ENCODE peak calls at places on chromosome 9, in nine cellular contexts. C is uterus; L is Panc1; N is fibroblast of lung; S is CD4-positive, CD25-positive, alpha-beta regulatory T cell; B is cardiac muscle cell; X is HCT116; E is heart right ventricle; J is upper lobe of left lung. Q is an unnamed sample. For H3K36me3, the result is how much of the 10 kb centered on the place peaks cover.

GRCh38 chr9:116564266-116564793 is 122.8 kb upstream of the TRIM32 start:
- DNase-seq in S (no peak), L (no peak), X (no peak), C (no peak), E (no peak), N (no peak), B (no peak), J (no peak), Q (no peak)

GRCh38 chr9:550267-550790 is 291.2 kb upstream of the DMRT1 start:
- DNase-seq in L (no peak), S (no peak), X (no peak), J (no peak), B (no peak), C (no peak), N (no peak), E (no peak), Q (no peak)

GRCh38 chr9:74036549-74037231 is 460.4 kb upstream of the RORB start:
- DNase-seq in L (no peak), B (no peak), C (no peak), E (no peak), S (no peak), N (peak), J (no peak), X (no peak), Q (no peak)

GRCh38 chr9:96217756-96218693 is 84.0 kb downstream of the HSD17B3 start:
- DNase-seq in E (peak), X (no peak), J (peak), C (peak), S (peak), L (peak), N (peak), B (peak), Q (peak)

GRCh38 chr9:128055222-128056040 is 11.7 kb downstream of the NAIF1 start:
- DNase-seq in S (no peak), C (peak), B (no peak), N (no peak), X (no peak), L (no peak), E (no peak), J (no peak), Q (no peak)

GRCh38 chr9:130181645-130182044 is 9.4 kb downstream of the NCS1 start:
- DNase-seq in J (no peak), X (no peak), N (no peak), S (no peak), B (no peak), E (no peak), L (no peak), C (no peak), Q (no peak)

GRCh38 chr9:75855509-75855908 is 35.0 kb upstream of the PCSK5 start:
- DNase-seq in B (peak), L (no peak), S (peak), N (no peak), E (peak), C (no peak), X (peak), J (no peak), Q (no peak)

GRCh38 chr9:108033976-108034964 is 544.7 kb upstream of the KLF4 start:
- DNase-seq in L (no peak), J (no peak), S (no peak), C (peak), N (peak), B (no peak), X (no peak), E (no peak), Q (no peak)

GRCh38 chr9:134130503-134131375 is 5.1 kb upstream of the WDR5 start:
- DNase-seq in J (peak), L (no peak), C (peak), B (peak), S (no peak), X (no peak), N (peak), E (peak), Q (no peak)

GRCh38 chr9:136443087-136443486 is 3.4 kb upstream of the INPP5E start:
- DNase-seq in L (no peak), S (no peak), C (no peak), X (no peak), B (no peak), J (peak), N (no peak), E (no peak), Q (no peak)
- H3K36me3 ChIP-seq in L (under half), S (half or more), C (under half), X (under half), B (under half), J (half or more), N (under half), E (half or more), Q (half or more)

DNA sequence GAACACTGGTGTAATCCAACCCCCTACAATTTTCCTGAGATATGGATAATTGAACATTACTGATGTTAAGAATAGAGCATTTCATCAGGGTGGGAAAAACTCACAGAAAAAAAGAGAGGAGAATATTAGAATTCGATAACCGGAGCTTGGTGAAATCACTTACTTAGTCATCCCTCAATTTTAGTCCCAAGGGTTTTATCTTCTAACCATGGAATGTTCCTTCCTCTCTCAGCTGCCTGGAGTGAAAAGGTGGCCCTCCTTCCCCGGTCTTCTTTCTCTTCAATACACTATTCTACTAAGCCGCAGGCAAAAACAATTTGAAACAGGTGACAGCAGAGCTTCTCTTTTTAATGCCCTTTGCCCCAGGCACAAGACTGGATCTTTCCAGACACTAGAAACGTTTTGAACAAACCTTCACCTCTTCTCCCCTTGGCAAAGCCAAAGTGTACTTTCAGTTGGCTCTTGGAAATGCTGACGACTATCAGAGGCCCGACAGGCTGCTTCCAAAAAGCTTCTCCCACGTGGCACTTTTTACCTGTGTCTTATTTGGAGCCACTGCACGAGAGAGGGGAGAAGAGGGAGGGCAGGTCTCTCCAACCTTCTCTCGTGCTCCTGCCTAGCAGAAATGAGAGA is 543.9 kb downstream of the TLE1 start:
- DNase-seq in S (no peak), X (no peak), J (no peak), B (no peak), E (no peak), N (peak), C (no peak), L (no peak), Q (no peak)
- H3K27ac ChIP-seq in S (no peak), X (no peak), J (no peak), B (no peak), E (no peak), N (no peak), C (no peak), L (no peak), Q (no peak)

GRCh38 chr9:87641067-87641466 is 84.9 kb upstream of the CTSL start:
- DNase-seq in J (no peak), X (no peak), C (no peak), B (no peak), S (no peak), N (no peak), E (no peak), L (no peak), Q (no peak)

GRCh38 chr9:87643111-87643650 is 82.7 kb upstream of the CTSL start:
- DNase-seq in C (no peak), S (no peak), B (no peak), X (no peak), L (no peak), J (no peak), E (no peak), N (no peak), Q (no peak)

GRCh38 chr9:87640385-87640795 is 85.5 kb upstream of the CTSL start:
- DNase-seq in J (no peak), L (no peak), B (no peak), S (no peak), N (peak), X (no peak), E (peak), C (no peak), Q (peak)

GRCh38 chr9:87642330-87643110 is 83.4 kb upstream of the CTSL start:
- DNase-seq in L (no peak), C (no peak), J (no peak), X (no peak), S (no peak), B (peak), N (no peak), E (no peak), Q (no peak)

GRCh38 chr9:87639949-87640348 is 86.0 kb upstream of the CTSL start:
- DNase-seq in C (no peak), S (no peak), N (no peak), J (no peak), X (no peak), B (no peak), E (no peak), L (no peak), Q (no peak)
- H3K36me3 ChIP-seq in C (under half), S (under half), N (under half), J (under half), X (under half), B (under half), E (under half), L (under half), Q (half or more)

GRCh38 chr9:77588319-77588937 is 59.7 kb downstream of the GNA14 start:
- DNase-seq in X (no peak), B (peak), J (no peak), S (no peak), E (no peak), C (no peak), N (peak), L (no peak), Q (peak)

GRCh38 chr9:77586591-77586990 is 61.5 kb downstream of the GNA14 start:
- DNase-seq in N (no peak), B (no peak), J (no peak), S (no peak), E (no peak), C (no peak), X (no peak), L (no peak), Q (no peak)

GRCh38 chr9:77587036-77587435 is 61.1 kb downstream of the GNA14 start:
- DNase-seq in J (no peak), E (no peak), L (no peak), N (peak), B (no peak), S (no peak), X (no peak), C (no peak), Q (no peak)

GRCh38 chr9:77589046-77589795 is 58.9 kb downstream of the GNA14 start:
- DNase-seq in S (no peak), N (no peak), J (no peak), B (no peak), C (no peak), X (no peak), E (no peak), L (no peak), Q (no peak)

GRCh38 chr9:77587851-77588250 is 60.3 kb downstream of the GNA14 start:
- DNase-seq in B (no peak), S (no peak), C (no peak), X (no peak), E (no peak), L (no peak), J (no peak), N (no peak), Q (no peak)
- H3K27ac ChIP-seq in B (no peak), S (no peak), C (no peak), X (no peak), E (no peak), L (no peak), J (no peak), N (peak), Q (peak)

DNA sequence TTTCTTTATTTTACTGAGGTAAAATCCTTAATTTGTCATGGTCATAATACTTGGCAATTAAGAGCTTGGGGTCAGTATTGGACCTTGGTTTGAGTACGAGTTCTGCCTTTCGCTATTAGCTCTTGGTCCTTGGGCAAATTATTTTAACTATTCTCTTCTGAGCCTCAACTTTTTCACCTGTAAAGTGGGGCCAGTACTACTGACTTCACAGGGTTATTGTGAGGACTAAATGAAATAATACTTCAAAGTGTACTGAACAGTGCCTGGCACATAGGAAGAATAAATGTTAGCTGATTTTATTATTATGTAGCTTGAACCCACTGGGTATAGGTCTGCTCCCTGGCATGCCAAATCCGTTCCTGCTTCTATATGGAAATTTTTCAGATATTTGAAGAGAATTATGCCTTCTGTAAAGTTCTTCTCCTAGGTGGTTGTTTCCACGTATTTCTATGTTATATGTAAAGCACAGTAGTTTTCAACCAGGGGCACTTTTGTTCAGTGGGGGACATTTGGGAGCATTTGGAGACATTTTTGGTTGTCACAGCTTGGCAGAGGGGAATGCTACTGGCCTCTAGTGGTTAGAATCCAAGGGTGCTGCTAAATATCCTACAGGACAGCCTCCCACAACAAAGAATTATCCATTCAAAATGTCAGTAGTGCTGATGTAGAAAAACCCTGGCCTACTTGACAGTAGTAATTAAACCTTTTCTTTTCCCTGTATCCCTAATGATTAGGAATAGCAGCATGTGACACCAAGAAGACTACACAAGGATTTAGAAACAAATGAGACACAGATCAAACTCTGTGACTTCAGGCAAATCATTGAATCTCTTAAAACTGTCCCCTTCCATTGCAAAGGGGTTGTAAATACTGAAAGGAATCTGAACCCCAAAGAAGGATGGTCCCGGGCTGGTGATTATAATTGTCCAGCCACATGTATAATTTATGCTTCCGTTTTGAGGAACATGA is 4.5 kb downstream of the RCL1 start:
- DNase-seq in L (peak), N (peak), E (peak), J (no peak), B (peak), C (no peak), S (peak), X (peak), Q (peak)
- H3K36me3 ChIP-seq in L (under half), N (under half), E (under half), J (under half), B (under half), C (under half), S (under half), X (under half), Q (under half)

DNA sequence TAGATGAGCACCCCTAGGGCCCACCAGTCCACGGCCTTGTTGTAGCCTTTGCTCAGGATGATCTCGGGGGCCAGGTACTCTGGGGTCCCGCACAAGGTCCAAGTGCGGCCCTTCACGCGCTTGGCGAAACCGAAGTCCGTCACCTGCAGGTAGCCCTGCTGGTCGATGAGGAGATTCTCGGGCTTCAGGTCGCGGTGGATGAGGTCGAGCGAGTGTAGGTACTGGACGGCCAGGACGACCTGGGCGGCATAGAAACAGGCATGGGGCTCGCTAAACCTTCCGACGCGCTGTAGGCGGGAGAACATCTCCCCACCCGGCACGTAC is 547 bp downstream of the PRKACG start:
- DNase-seq in C (no peak), E (no peak), X (no peak), L (no peak), N (no peak), B (no peak), S (no peak), J (peak), Q (no peak)
- H3K27ac ChIP-seq in C (no peak), E (no peak), X (no peak), L (no peak), N (no peak), B (no peak), S (no peak), J (no peak), Q (no peak)

Q was measured in SJSA1.